ENCODE peak calls at places on chromosome 7, in five cellular contexts. One of them, this sample, is unnamed.

GRCh38 chr7:40299097-40299496 is 164.3 kb downstream of the SUGCT start:
- DNase-seq in posterior vena cava: no peak
- DNase-seq in HFF-Myc: peak; percentile 66
- DNase-seq in BJ: peak; percentile 88
- DNase-seq in body of pancreas: no peak
- DNase-seq in this sample: peak; percentile 83

GRCh38 chr7:6323936-6324701 is 51.7 kb upstream of the CYTH3 start:
- DNase-seq in posterior vena cava: no peak
- DNase-seq in HFF-Myc: no peak
- DNase-seq in BJ: no peak
- DNase-seq in body of pancreas: no peak
- DNase-seq in this sample: no peak

GRCh38 chr7:114786455-114786854 is 135.4 kb upstream of the MDFIC start:
- DNase-seq in posterior vena cava: no peak
- DNase-seq in HFF-Myc: no peak
- DNase-seq in BJ: no peak
- DNase-seq in body of pancreas: no peak
- DNase-seq in this sample: no peak

GRCh38 chr7:5997210-5997808 is 11.5 kb downstream of the PMS2 start:
- DNase-seq in posterior vena cava: no peak
- DNase-seq in HFF-Myc: no peak
- DNase-seq in BJ: no peak
- DNase-seq in body of pancreas: peak; percentile 62
- DNase-seq in this sample: peak; percentile 26

GRCh38 chr7:79912213-79912633 is 222.4 kb upstream of the GNAI1 start:
- DNase-seq in posterior vena cava: no peak
- DNase-seq in HFF-Myc: no peak
- DNase-seq in BJ: no peak
- DNase-seq in body of pancreas: no peak
- DNase-seq in this sample: no peak

GRCh38 chr7:151123485-151124204 is 37.4 kb downstream of the AGAP3 start:
- DNase-seq in posterior vena cava: peak; percentile 94
- DNase-seq in HFF-Myc: peak; percentile 66
- DNase-seq in BJ: no peak
- DNase-seq in body of pancreas: peak; percentile 89
- DNase-seq in this sample: no peak

GRCh38 chr7:47937711-47938573 is 10.3 kb downstream of the PKD1L1 start:
- DNase-seq in posterior vena cava: no peak
- DNase-seq in HFF-Myc: no peak
- DNase-seq in BJ: no peak
- DNase-seq in body of pancreas: no peak
- DNase-seq in this sample: no peak

GRCh38 chr7:81025360-81025759 is 106.5 kb upstream of the SEMA3C start:
- DNase-seq in posterior vena cava: no peak
- DNase-seq in HFF-Myc: no peak
- DNase-seq in BJ: no peak
- DNase-seq in body of pancreas: no peak
- DNase-seq in this sample: no peak

GRCh38 chr7:30605832-30606231 is 11.2 kb downstream of the GARS1 start:
- DNase-seq in posterior vena cava: no peak
- DNase-seq in HFF-Myc: no peak
- DNase-seq in BJ: no peak
- DNase-seq in body of pancreas: no peak
- DNase-seq in this sample: no peak

GRCh38 chr7:946256-946996 is 8.1 kb downstream of the ADAP1 start:
- DNase-seq in posterior vena cava: peak; percentile 74
- DNase-seq in HFF-Myc: no peak
- DNase-seq in BJ: no peak
- DNase-seq in body of pancreas: peak; percentile 17
- DNase-seq in this sample: no peak

GRCh38 chr7:83204715-83205114 is 42.0 kb upstream of the PCLO start:
- DNase-seq in posterior vena cava: no peak
- DNase-seq in HFF-Myc: no peak
- DNase-seq in BJ: no peak
- DNase-seq in body of pancreas: no peak
- DNase-seq in this sample: no peak

GRCh38 chr7:138842111-138842510 is 44.1 kb upstream of the ATP6V0A4 start:
- DNase-seq in posterior vena cava: no peak
- DNase-seq in HFF-Myc: peak; percentile 6
- DNase-seq in BJ: no peak
- DNase-seq in body of pancreas: no peak
- DNase-seq in this sample: no peak

GRCh38 chr7:126483972-126484371 is 768.8 kb downstream of the GRM8 start:
- DNase-seq in posterior vena cava: no peak
- DNase-seq in HFF-Myc: no peak
- DNase-seq in BJ: no peak
- DNase-seq in body of pancreas: no peak
- DNase-seq in this sample: no peak

GRCh38 chr7:151074817-151075661 is 5.6 kb downstream of the FASTK start:
- DNase-seq in posterior vena cava: no peak
- DNase-seq in HFF-Myc: no peak
- DNase-seq in BJ: no peak
- DNase-seq in body of pancreas: no peak
- DNase-seq in this sample: no peak

GRCh38 chr7:139725077-139725476 is 52.7 kb downstream of the HIPK2 start:
- DNase-seq in posterior vena cava: no peak
- DNase-seq in HFF-Myc: peak; percentile 16
- DNase-seq in BJ: peak; percentile 30
- DNase-seq in body of pancreas: no peak
- DNase-seq in this sample: peak; percentile 44

GRCh38 chr7:47653550-47654351 is 71.8 kb upstream of the TNS3 start:
- DNase-seq in posterior vena cava: peak; percentile 61
- DNase-seq in HFF-Myc: no peak
- DNase-seq in BJ: no peak
- DNase-seq in body of pancreas: peak; percentile 25
- DNase-seq in this sample: no peak

GRCh38 chr7:42097756-42098155 is 139.3 kb downstream of the GLI3 start:
- DNase-seq in posterior vena cava: no peak
- DNase-seq in HFF-Myc: peak; percentile 54
- DNase-seq in BJ: peak; percentile 34
- DNase-seq in body of pancreas: no peak
- DNase-seq in this sample: peak; percentile 85

GRCh38 chr7:85186083-85186520 is 754 bp downstream of the SEMA3D start:
- DNase-seq in posterior vena cava: peak; percentile 82
- DNase-seq in HFF-Myc: peak; percentile 40
- DNase-seq in BJ: no peak
- DNase-seq in body of pancreas: peak; percentile 12
- DNase-seq in this sample: peak; percentile 31

GRCh38 chr7:101625076-101625914 is 3.8 kb downstream of the MYL10 start:
- DNase-seq in posterior vena cava: no peak
- DNase-seq in HFF-Myc: no peak
- DNase-seq in BJ: no peak
- DNase-seq in body of pancreas: no peak
- DNase-seq in this sample: no peak

GRCh38 chr7:104767826-104768536 is 246.0 kb upstream of the KMT2E start:
- DNase-seq in posterior vena cava: no peak
- DNase-seq in HFF-Myc: no peak
- DNase-seq in BJ: no peak
- DNase-seq in body of pancreas: no peak
- DNase-seq in this sample: no peak

GRCh38 chr7:112202819-112203218 is 3.4 kb downstream of the DOCK4 start:
- DNase-seq in posterior vena cava: no peak
- DNase-seq in HFF-Myc: no peak
- DNase-seq in BJ: no peak
- DNase-seq in body of pancreas: peak; percentile 45
- DNase-seq in this sample: no peak

GRCh38 chr7:50781371-50781770 is 1.3 kb downstream of the GRB10 start:
- DNase-seq in posterior vena cava: no peak
- DNase-seq in HFF-Myc: no peak
- DNase-seq in BJ: no peak
- DNase-seq in body of pancreas: peak; percentile 46
- DNase-seq in this sample: no peak

GRCh38 chr7:107405559-107405958 is 64.3 kb upstream of the GPR22 start:
- DNase-seq in posterior vena cava: no peak
- DNase-seq in HFF-Myc: no peak
- DNase-seq in BJ: no peak
- DNase-seq in body of pancreas: no peak
- DNase-seq in this sample: no peak

GRCh38 chr7:29328050-29328449 is 133.5 kb downstream of the CHN2 start:
- DNase-seq in posterior vena cava: no peak
- DNase-seq in HFF-Myc: no peak
- DNase-seq in BJ: no peak
- DNase-seq in body of pancreas: no peak
- DNase-seq in this sample: no peak

GRCh38 chr7:76296743-76297740 is 5.4 kb upstream of the HSPB1 start:
- DNase-seq in posterior vena cava: no peak
- DNase-seq in HFF-Myc: no peak
- DNase-seq in BJ: peak; percentile 74
- DNase-seq in body of pancreas: peak; percentile 93
- DNase-seq in this sample: peak; percentile 87

GRCh38 chr7:45196374-45196773 is 38.8 kb downstream of the RAMP3 start:
- DNase-seq in posterior vena cava: no peak
- DNase-seq in HFF-Myc: no peak
- DNase-seq in BJ: no peak
- DNase-seq in body of pancreas: no peak
- DNase-seq in this sample: no peak

GRCh38 chr7:24967696-24968095 is 12.3 kb downstream of the OSBPL3 start:
- DNase-seq in posterior vena cava: no peak
- DNase-seq in HFF-Myc: no peak
- DNase-seq in BJ: no peak
- DNase-seq in body of pancreas: no peak
- DNase-seq in this sample: no peak

GRCh38 chr7:31443457-31443856 is 70.4 kb upstream of the ITPRID1 start:
- DNase-seq in posterior vena cava: no peak
- DNase-seq in HFF-Myc: no peak
- DNase-seq in BJ: no peak
- DNase-seq in body of pancreas: no peak
- DNase-seq in this sample: peak; percentile 13

This sample was measured in GM04503.